ENCODE peak calls at places on chromosomes 5 and 9, in nine cellular contexts. Y is heart left ventricle; S is cardiac septum; W is right cardiac atrium; G is SHP77; P is RWPE1; Z is lower leg skin; L is stimulated activated naive CD4-positive, alpha-beta T cell; M is activated CD4-positive, CD25-positive, alpha-beta regulatory T cell. X is an unnamed sample.

GRCh38 chr9:131217321-131218031 is 58.8 kb downstream of the FAM78A start:
- DNase-seq in Y (no peak), S (no peak), W (no peak), G (no peak), P (no peak), Z (no peak), L (no peak), M (no peak), X (no peak)

GRCh38 chr5:139755892-139756671 is 39.5 kb upstream of the PSD2 start:
- DNase-seq in Y (no peak), S (no peak), W (no peak), G (no peak), P (no peak), Z (no peak), L (no peak), M (no peak), X (no peak)

GRCh38 chr9:107222020-107222522 is 61.0 kb upstream of the RAD23B start:
- DNase-seq in Y (no peak), S (no peak), W (no peak), G (no peak), P (no peak), Z (no peak), L (no peak), M (no peak), X (no peak)

GRCh38 chr5:176639981-176640380 is 7.3 kb upstream of the TSPAN17 start:
- DNase-seq in Y (peak; percentile 83), S (peak; percentile 86), W (peak; percentile 90), G (no peak), P (no peak), Z (no peak), L (no peak), M (no peak), X (peak; percentile 94)

GRCh38 chr5:1667648-1668140 is 131.9 kb downstream of the MRPL36 start:
- DNase-seq in Y (peak; percentile 37), S (no peak), W (no peak), G (no peak), P (no peak), Z (peak; percentile 80), L (no peak), M (no peak), X (no peak)

GRCh38 chr9:126327016-126327749 is 554 bp downstream of the MVB12B start:
- DNase-seq in Y (no peak), S (no peak), W (peak; percentile 68), G (no peak), P (no peak), Z (peak; percentile 86), L (peak; percentile 28), M (no peak), X (no peak)

GRCh38 chr5:167356374-167356773 is 935.1 kb upstream of the WWC1 start:
- DNase-seq in Y (no peak), S (no peak), W (no peak), G (no peak), P (no peak), Z (no peak), L (no peak), M (no peak), X (no peak)

GRCh38 chr5:158676642-158677489 is 422.9 kb downstream of the EBF1 start:
- DNase-seq in Y (no peak), S (no peak), W (no peak), G (no peak), P (no peak), Z (no peak), L (no peak), M (no peak), X (no peak)

GRCh38 chr9:109863961-109864360 is 84.0 kb downstream of the PALM2AKAP2 start:
- DNase-seq in Y (no peak), S (no peak), W (peak; percentile 65), G (no peak), P (no peak), Z (no peak), L (no peak), M (no peak), X (peak; percentile 24)

GRCh38 chr9:25418974-25419373 is 259.3 kb downstream of the TUSC1 start:
- DNase-seq in Y (no peak), S (no peak), W (no peak), G (no peak), P (no peak), Z (no peak), L (no peak), M (no peak), X (no peak)

GRCh38 chr5:172284275-172284971 is 859 bp upstream of the UBTD2 start:
- DNase-seq in Y (no peak), S (peak; percentile 77), W (peak; percentile 77), G (no peak), P (peak; percentile 31), Z (peak; percentile 90), L (no peak), M (no peak), X (no peak)

GRCh38 chr5:19927919-19928318 is 60.1 kb downstream of the CDH18 start:
- DNase-seq in Y (no peak), S (no peak), W (no peak), G (peak; percentile 84), P (no peak), Z (no peak), L (no peak), M (no peak), X (peak; percentile 30)

X was measured in fibroblast of gingiva.